ENCODE peak calls at places on chromosomes 11 and 22, in five cellular contexts. T, J, D, B and W are unnamed samples.

GRCh38 chr22:49152146-49152929 is 675.3 kb downstream of the BRD1 start:
- DNase-seq in D (no peak), J (no peak), B (no peak), T (no peak), W (peak)

GRCh38 chr11:125315088-125315740 is 150.7 kb downstream of the PKNOX2 start:
- DNase-seq in J (no peak), T (no peak), B (peak), D (no peak), W (peak)

GRCh38 chr11:34493468-34493867 is 20.1 kb downstream of the ELF5 start:
- DNase-seq in B (no peak), J (no peak), T (no peak), D (no peak), W (no peak)

GRCh38 chr11:539971-540481 is 2.7 kb downstream of the LRRC56 start:
- DNase-seq in J (no peak), D (no peak), B (no peak), T (no peak), W (no peak)

GRCh38 chr11:6621711-6622211 is 2.5 kb upstream of the TPP1 start:
- DNase-seq in J (no peak), T (no peak), B (no peak), D (no peak), W (no peak)

GRCh38 chr22:32706149-32706548 is 95.4 kb upstream of the TIMP3 start:
- DNase-seq in J (no peak), D (peak), B (no peak), T (no peak), W (no peak)

GRCh38 chr22:24422078-24422665 is 5.2 kb upstream of the ADORA2A start:
- DNase-seq in B (no peak), D (no peak), J (no peak), T (no peak), W (no peak)

GRCh38 chr11:69978841-69979614 is 99.1 kb upstream of the ANO1 start:
- DNase-seq in T (no peak), D (no peak), B (no peak), J (no peak), W (no peak)

GRCh38 chr22:23910496-23911190 is 16.5 kb downstream of the MIF start:
- DNase-seq in T (no peak), J (no peak), D (no peak), B (no peak), W (no peak)

GRCh38 chr11:28524098-28524497 is 415.9 kb downstream of the METTL15 start:
- DNase-seq in T (no peak), J (no peak), D (no peak), B (no peak), W (no peak)

GRCh38 chr11:1202154-1202775 is 20.6 kb upstream of the MUC5B start:
- DNase-seq in B (peak), J (no peak), T (no peak), D (peak), W (no peak)

GRCh38 chr11:134479206-134479955 is 67.3 kb upstream of the B3GAT1 start:
- DNase-seq in T (no peak), J (no peak), B (no peak), D (no peak), W (no peak)